ENCODE peak calls at places on chromosomes 3 and 15, in seven cellular contexts. One of them, this sample, is unnamed.

GRCh38 chr15:70584838-70585706 is 178.3 kb downstream of the UACA start:
- DNase-seq in cardiac muscle cell: no peak
- DNase-seq in natural killer cell: no peak
- DNase-seq in AG04449: no peak
- DNase-seq in omental fat pad: no peak
- DNase-seq in transverse colon: no peak
- DNase-seq in foreskin fibroblast: peak; percentile 53
- DNase-seq in this sample: no peak

GRCh38 chr3:172546105-172546504 is 22.9 kb upstream of the TNFSF10 start:
- DNase-seq in foreskin fibroblast: no peak
- DNase-seq in AG04449: no peak
- DNase-seq in natural killer cell: no peak
- DNase-seq in cardiac muscle cell: no peak
- DNase-seq in omental fat pad: no peak
- DNase-seq in transverse colon: no peak
- DNase-seq in this sample: no peak

GRCh38 chr15:42576776-42577175 is 1.4 kb downstream of the STARD9 start:
- DNase-seq in omental fat pad: no peak
- DNase-seq in natural killer cell: no peak
- DNase-seq in AG04449: no peak
- DNase-seq in foreskin fibroblast: no peak
- DNase-seq in transverse colon: no peak
- DNase-seq in cardiac muscle cell: no peak
- DNase-seq in this sample: no peak

GRCh38 chr15:82113116-82113715 is 67.4 kb upstream of the MEX3B start:
- DNase-seq in natural killer cell: no peak
- DNase-seq in omental fat pad: no peak
- DNase-seq in foreskin fibroblast: peak; percentile 16
- DNase-seq in AG04449: no peak
- DNase-seq in transverse colon: no peak
- DNase-seq in cardiac muscle cell: no peak
- DNase-seq in this sample: no peak

GRCh38 chr15:40489274-40490175 is 18.7 kb downstream of the CHST14 start:
- DNase-seq in transverse colon: no peak
- DNase-seq in omental fat pad: no peak
- DNase-seq in natural killer cell: no peak
- DNase-seq in AG04449: no peak
- DNase-seq in cardiac muscle cell: no peak
- DNase-seq in foreskin fibroblast: no peak
- DNase-seq in this sample: no peak

GRCh38 chr3:150778793-150779401 is 15.9 kb upstream of the SIAH2 start:
- DNase-seq in foreskin fibroblast: no peak
- DNase-seq in omental fat pad: no peak
- DNase-seq in transverse colon: no peak
- DNase-seq in natural killer cell: no peak
- DNase-seq in cardiac muscle cell: no peak
- DNase-seq in AG04449: no peak
- DNase-seq in this sample: no peak

GRCh38 chr3:172965256-172965655 is 175.8 kb downstream of the SPATA16 start:
- DNase-seq in foreskin fibroblast: peak; percentile 39
- DNase-seq in natural killer cell: no peak
- DNase-seq in omental fat pad: no peak
- DNase-seq in transverse colon: no peak
- DNase-seq in AG04449: peak; percentile 28
- DNase-seq in cardiac muscle cell: peak; percentile 10
- DNase-seq in this sample: no peak

GRCh38 chr3:17973559-17973906 is 231.1 kb upstream of the TBC1D5 start:
- DNase-seq in foreskin fibroblast: no peak
- DNase-seq in omental fat pad: no peak
- DNase-seq in transverse colon: no peak
- DNase-seq in natural killer cell: no peak
- DNase-seq in AG04449: no peak
- DNase-seq in cardiac muscle cell: no peak
- DNase-seq in this sample: no peak

GRCh38 chr3:59432676-59433075 is 382.9 kb upstream of the CFAP20DC start:
- DNase-seq in cardiac muscle cell: no peak
- DNase-seq in transverse colon: no peak
- DNase-seq in foreskin fibroblast: no peak
- DNase-seq in natural killer cell: no peak
- DNase-seq in omental fat pad: no peak
- DNase-seq in AG04449: no peak
- DNase-seq in this sample: no peak

GRCh38 chr3:183824761-183825379 is 507 bp downstream of the MAP6D1 start:
- DNase-seq in transverse colon: no peak
- DNase-seq in cardiac muscle cell: peak; percentile 9
- DNase-seq in AG04449: no peak
- DNase-seq in natural killer cell: no peak
- DNase-seq in foreskin fibroblast: peak; percentile 55
- DNase-seq in omental fat pad: no peak
- DNase-seq in this sample: no peak

GRCh38 chr15:39999538-39999937 is 39.4 kb downstream of the SRP14 start:
- DNase-seq in AG04449: no peak
- DNase-seq in natural killer cell: no peak
- DNase-seq in omental fat pad: no peak
- DNase-seq in foreskin fibroblast: no peak
- DNase-seq in transverse colon: no peak
- DNase-seq in cardiac muscle cell: no peak
- DNase-seq in this sample: no peak

GRCh38 chr3:69499899-69500316 is 114.0 kb upstream of the FRMD4B start:
- DNase-seq in AG04449: no peak
- DNase-seq in transverse colon: peak; percentile 11
- DNase-seq in cardiac muscle cell: peak; percentile 30
- DNase-seq in omental fat pad: no peak
- DNase-seq in natural killer cell: no peak
- DNase-seq in foreskin fibroblast: peak; percentile 27
- DNase-seq in this sample: no peak

DNA sequence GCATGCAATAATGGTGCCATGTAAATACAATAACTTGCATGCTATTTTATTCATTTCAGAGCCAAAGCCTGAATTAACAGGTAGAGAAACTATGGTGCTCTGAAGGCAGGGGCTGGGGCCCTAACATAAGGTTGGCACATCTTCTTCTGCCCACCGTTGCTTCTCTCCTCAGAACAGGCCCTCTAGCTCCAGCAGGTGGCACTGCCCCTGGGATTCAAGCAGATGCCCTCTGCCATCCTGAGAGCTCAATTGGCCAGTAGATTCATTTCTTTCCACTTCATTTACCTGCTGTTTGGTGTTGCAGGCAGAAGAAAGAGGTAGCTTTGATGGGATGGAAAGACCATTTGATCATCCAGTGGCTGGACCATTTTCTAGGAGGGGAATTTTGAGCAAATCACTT is 130.5 kb downstream of the FOXB1 start:
- DNase-seq in transverse colon: no peak
- DNase-seq in cardiac muscle cell: no peak
- DNase-seq in AG04449: no peak
- DNase-seq in natural killer cell: no peak
- DNase-seq in foreskin fibroblast: peak; percentile 10
- DNase-seq in omental fat pad: no peak
- DNase-seq in this sample: no peak
- TF ChIP-seq CTCF in transverse colon: no peak
- TF ChIP-seq CTCF in cardiac muscle cell: peak; percentile 9
- TF ChIP-seq CTCF in AG04449: peak; percentile 23
- TF ChIP-seq CTCF in natural killer cell: no peak
- TF ChIP-seq CTCF in foreskin fibroblast: peak; percentile 8
- TF ChIP-seq CTCF in omental fat pad: no peak
- TF ChIP-seq CTCF in this sample: no peak

DNA sequence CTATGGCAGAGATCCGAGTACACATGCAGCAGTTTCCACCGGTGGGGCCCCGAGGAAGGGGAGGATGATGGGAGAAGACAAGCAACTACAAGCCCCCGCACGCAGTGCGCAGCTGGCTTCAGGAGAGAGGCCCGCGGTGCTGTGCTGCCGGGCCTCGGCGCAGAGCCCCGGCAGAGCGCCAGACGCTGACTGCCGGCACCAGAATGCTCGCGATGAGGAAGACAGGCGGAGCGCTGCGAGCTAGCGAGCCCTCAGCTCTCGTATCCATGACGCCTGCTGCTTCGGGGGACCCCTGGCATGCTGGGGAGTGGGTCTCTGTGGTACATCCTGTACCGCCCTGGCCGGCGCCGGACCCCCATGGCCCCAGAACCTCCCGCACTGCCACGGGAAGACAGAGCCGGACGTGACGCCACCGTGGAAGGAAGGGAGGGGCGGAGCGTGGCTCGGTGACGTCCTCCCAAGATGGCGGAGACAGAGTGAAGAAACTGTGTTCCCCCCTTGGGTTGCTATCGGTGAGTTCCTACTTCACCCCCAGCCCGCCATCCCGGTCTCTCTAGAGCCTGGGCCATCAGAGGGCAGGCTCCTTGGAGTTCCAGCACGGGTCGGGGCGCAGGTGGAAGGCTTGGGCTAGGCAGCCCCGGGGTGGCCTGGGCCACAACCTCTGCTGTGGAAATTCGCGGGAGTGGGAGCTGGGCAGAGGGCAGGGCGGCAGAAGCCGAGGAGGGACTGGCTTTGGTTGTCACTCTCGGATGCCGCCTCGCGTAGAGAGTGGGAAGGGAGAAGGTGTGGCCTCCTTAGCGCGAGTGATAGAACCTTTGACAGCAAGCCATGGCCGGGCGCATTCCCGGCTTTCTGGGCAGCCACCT is at the start of gene MYNN:
- DNase-seq in natural killer cell: peak; percentile 93
- DNase-seq in AG04449: no peak
- DNase-seq in foreskin fibroblast: peak; percentile 95
- DNase-seq in cardiac muscle cell: peak; percentile 94
- DNase-seq in transverse colon: peak; percentile 95
- DNase-seq in omental fat pad: peak; percentile 80
- DNase-seq in this sample: peak; percentile 77
- TF ChIP-seq CTCF in natural killer cell: no peak
- TF ChIP-seq CTCF in AG04449: no peak
- TF ChIP-seq CTCF in foreskin fibroblast: no peak
- TF ChIP-seq CTCF in cardiac muscle cell: peak; percentile 16
- TF ChIP-seq CTCF in transverse colon: no peak
- TF ChIP-seq CTCF in omental fat pad: no peak
- TF ChIP-seq CTCF in this sample: peak; percentile 3

GRCh38 chr3:154584041-154584440 is 154.1 kb upstream of the GPR149 start:
- DNase-seq in AG04449: no peak
- DNase-seq in transverse colon: no peak
- DNase-seq in omental fat pad: no peak
- DNase-seq in foreskin fibroblast: peak; percentile 8
- DNase-seq in cardiac muscle cell: no peak
- DNase-seq in natural killer cell: no peak
- DNase-seq in this sample: no peak
- TF ChIP-seq CTCF in AG04449: no peak
- TF ChIP-seq CTCF in transverse colon: no peak
- TF ChIP-seq CTCF in omental fat pad: no peak
- TF ChIP-seq CTCF in foreskin fibroblast: no peak
- TF ChIP-seq CTCF in cardiac muscle cell: no peak
- TF ChIP-seq CTCF in natural killer cell: no peak
- TF ChIP-seq CTCF in this sample: no peak

DNA sequence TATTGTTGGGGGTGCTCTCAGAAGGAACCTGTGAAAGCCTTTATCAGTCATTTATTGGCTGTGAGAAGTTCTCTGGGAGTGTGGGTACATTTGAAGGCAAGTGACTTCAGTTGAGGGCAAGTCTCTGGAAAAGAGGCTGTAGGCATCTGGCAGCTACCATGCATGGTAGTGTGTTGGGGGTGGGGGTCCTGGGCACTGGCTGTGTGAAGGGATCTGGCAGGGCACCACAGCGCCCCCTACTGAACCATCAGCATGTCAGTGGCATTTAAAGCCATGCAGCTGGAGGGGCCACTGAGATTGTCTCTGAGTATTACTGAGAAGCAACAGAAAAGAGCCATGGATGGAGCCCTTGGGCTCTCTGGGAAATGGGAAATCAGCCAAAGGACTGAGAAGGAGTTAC is 30.6 kb downstream of the CRTAP start:
- DNase-seq in natural killer cell: no peak
- DNase-seq in cardiac muscle cell: no peak
- DNase-seq in omental fat pad: no peak
- DNase-seq in foreskin fibroblast: no peak
- DNase-seq in AG04449: no peak
- DNase-seq in transverse colon: no peak
- DNase-seq in this sample: no peak
- TF ChIP-seq CTCF in natural killer cell: peak; percentile 34
- TF ChIP-seq CTCF in cardiac muscle cell: peak; percentile 33
- TF ChIP-seq CTCF in omental fat pad: no peak
- TF ChIP-seq CTCF in foreskin fibroblast: peak; percentile 20
- TF ChIP-seq CTCF in AG04449: no peak
- TF ChIP-seq CTCF in transverse colon: no peak
- TF ChIP-seq CTCF in this sample: peak; percentile 70

GRCh38 chr3:165622356-165622755 is 214.9 kb downstream of the BCHE start:
- DNase-seq in omental fat pad: no peak
- DNase-seq in transverse colon: no peak
- DNase-seq in natural killer cell: no peak
- DNase-seq in AG04449: no peak
- DNase-seq in foreskin fibroblast: no peak
- DNase-seq in cardiac muscle cell: no peak
- DNase-seq in this sample: no peak
- TF ChIP-seq CTCF in omental fat pad: no peak
- TF ChIP-seq CTCF in transverse colon: no peak
- TF ChIP-seq CTCF in natural killer cell: no peak
- TF ChIP-seq CTCF in AG04449: no peak
- TF ChIP-seq CTCF in foreskin fibroblast: no peak
- TF ChIP-seq CTCF in cardiac muscle cell: no peak
- TF ChIP-seq CTCF in this sample: no peak

GRCh38 chr3:54951405-54951804 is 23.5 kb upstream of the LRTM1 start:
- DNase-seq in omental fat pad: peak; percentile 23
- DNase-seq in AG04449: peak; percentile 67
- DNase-seq in natural killer cell: no peak
- DNase-seq in cardiac muscle cell: peak; percentile 92
- DNase-seq in foreskin fibroblast: peak; percentile 97
- DNase-seq in transverse colon: peak; percentile 51
- DNase-seq in this sample: no peak
- TF ChIP-seq CTCF in omental fat pad: no peak
- TF ChIP-seq CTCF in AG04449: peak; percentile 80
- TF ChIP-seq CTCF in natural killer cell: no peak
- TF ChIP-seq CTCF in cardiac muscle cell: peak; percentile 84
- TF ChIP-seq CTCF in foreskin fibroblast: peak; percentile 79
- TF ChIP-seq CTCF in transverse colon: peak; percentile 43
- TF ChIP-seq CTCF in this sample: peak; percentile 37

GRCh38 chr3:137714551-137714950 is 49.6 kb upstream of the SOX14 start:
- DNase-seq in omental fat pad: no peak
- DNase-seq in cardiac muscle cell: no peak
- DNase-seq in foreskin fibroblast: no peak
- DNase-seq in natural killer cell: no peak
- DNase-seq in AG04449: no peak
- DNase-seq in transverse colon: no peak
- DNase-seq in this sample: no peak

DNA sequence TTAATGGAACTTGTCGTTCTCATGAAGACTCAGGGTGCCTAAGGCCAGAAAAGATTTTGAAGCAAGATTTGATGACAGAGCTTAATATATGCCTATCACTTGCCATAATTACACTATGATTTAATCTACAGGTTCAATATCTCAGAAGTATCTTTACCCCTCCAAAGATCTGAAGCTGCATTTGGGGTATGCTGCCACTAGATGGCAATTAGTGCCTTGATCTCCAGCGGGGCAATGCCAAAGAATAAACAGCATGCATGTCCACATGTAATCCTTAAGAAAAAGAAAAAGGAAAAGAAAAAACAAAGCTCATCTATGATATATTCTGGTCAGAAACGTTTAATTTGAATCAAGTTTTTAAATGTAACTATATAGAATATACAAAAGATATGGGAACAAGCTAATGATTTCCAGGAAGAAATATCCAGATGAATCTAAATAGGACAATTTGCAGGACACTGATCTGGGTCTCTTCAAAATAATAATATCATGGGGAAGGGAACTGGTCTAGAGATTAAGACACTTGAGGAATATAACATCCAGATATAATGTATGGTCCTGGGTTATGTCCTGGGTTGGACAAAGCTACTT is 55.0 kb upstream of the SOX14 start:
- DNase-seq in omental fat pad: no peak
- DNase-seq in AG04449: no peak
- DNase-seq in foreskin fibroblast: no peak
- DNase-seq in cardiac muscle cell: no peak
- DNase-seq in natural killer cell: no peak
- DNase-seq in transverse colon: no peak
- DNase-seq in this sample: peak; percentile 3
- TF ChIP-seq CTCF in omental fat pad: no peak
- TF ChIP-seq CTCF in AG04449: no peak
- TF ChIP-seq CTCF in foreskin fibroblast: no peak
- TF ChIP-seq CTCF in cardiac muscle cell: no peak
- TF ChIP-seq CTCF in natural killer cell: no peak
- TF ChIP-seq CTCF in transverse colon: no peak
- TF ChIP-seq CTCF in this sample: peak; percentile 59

This sample was measured in GM12864.